ENCODE peak calls at places on chromosomes 12 and 14, in six cellular contexts. F is HepG2, S is A549, R is K562, Y is GM12878, A is H1. H is an unnamed sample. For H3K4me1, the result is how much of the 10 kb centered on the place peaks cover.

GRCh38 chr12:2653461-2653965 is 141.3 kb upstream of the FKBP4 start:
- DNase-seq in F (no peak), S (no peak), R (no peak), Y (no peak), A (no peak), H (no peak)

GRCh38 chr14:90820958-90821357 is 4.7 kb upstream of the TTC7B start:
- DNase-seq in F (no peak), S (no peak), R (no peak), Y (no peak), A (no peak), H (no peak)

GRCh38 chr14:54747616-54748015 is 155.0 kb downstream of the GCH1 start:
- DNase-seq in F (no peak), S (no peak), R (no peak), Y (no peak), A (no peak), H (no peak)

GRCh38 chr14:55607386-55607785 is 27.4 kb downstream of the KTN1 start:
- DNase-seq in F (no peak), S (no peak), R (no peak), Y (no peak), A (no peak), H (no peak)

GRCh38 chr14:29821665-29822429 is 105.8 kb downstream of the PRKD1 start:
- DNase-seq in F (no peak), S (no peak), R (no peak), Y (no peak), A (no peak), H (no peak)

GRCh38 chr12:5376591-5377207 is 55.2 kb upstream of the NTF3 start:
- DNase-seq in F (no peak), S (no peak), R (no peak), Y (no peak), A (no peak), H (no peak)

GRCh38 chr12:39573971-39574370 is 45.6 kb downstream of the ABCD2 start:
- DNase-seq in F (no peak), S (no peak), R (no peak), Y (no peak), A (no peak), H (no peak)

GRCh38 chr14:38611928-38612327 is 356.0 kb upstream of the CLEC14A start:
- DNase-seq in F (no peak), S (no peak), R (no peak), Y (no peak), A (no peak), H (no peak)

GRCh38 chr14:90758959-90759358 is 57.3 kb downstream of the TTC7B start:
- DNase-seq in F (no peak), S (no peak), R (no peak), Y (no peak), A (peak), H (no peak)

GRCh38 chr12:66423290-66423689 is 121.0 kb downstream of the HELB start:
- DNase-seq in F (no peak), S (no peak), R (no peak), Y (no peak), A (no peak), H (no peak)

GRCh38 chr14:31071151-31071550 is 45.0 kb upstream of the STRN3 start:
- DNase-seq in F (no peak), S (no peak), R (no peak), Y (no peak), A (no peak), H (no peak)

GRCh38 chr14:96832351-96832750 is 35.2 kb downstream of the VRK1 start:
- DNase-seq in F (no peak), S (no peak), R (no peak), Y (no peak), A (no peak), H (no peak)

GRCh38 chr12:70240677-70241076 is 2.6 kb upstream of the CNOT2 start:
- DNase-seq in F (no peak), S (no peak), R (no peak), Y (no peak), A (no peak), H (no peak)

GRCh38 chr12:92134638-92135274 is 10.9 kb downstream of the BTG1 start:
- DNase-seq in F (no peak), S (no peak), R (no peak), Y (no peak), A (no peak), H (no peak)

GRCh38 chr14:50321009-50321660 is 9.0 kb downstream of the DMAC2L start:
- DNase-seq in F (peak), S (peak), R (peak), Y (peak), A (no peak), H (peak)

GRCh38 chr14:96627811-96628775 is 125.9 kb downstream of the PAPOLA start:
- DNase-seq in F (no peak), S (no peak), R (no peak), Y (no peak), A (no peak), H (peak)

GRCh38 chr12:124369055-124369900 is 74.4 kb downstream of the RFLNA start:
- DNase-seq in F (peak), S (peak), R (no peak), Y (no peak), A (no peak), H (peak)

GRCh38 chr14:94044476-94045091 is 18.4 kb downstream of the OTUB2 start:
- DNase-seq in F (no peak), S (no peak), R (no peak), Y (no peak), A (no peak), H (no peak)

GRCh38 chr12:15216036-15216889 is 5.0 kb downstream of the RERG start:
- DNase-seq in F (no peak), S (peak), R (no peak), Y (no peak), A (no peak), H (no peak)

GRCh38 chr12:57552692-57553321 is 3.0 kb downstream of the KIF5A start:
- DNase-seq in F (no peak), S (no peak), R (peak), Y (no peak), A (no peak), H (no peak)

GRCh38 chr14:33589334-33589733 is 361.5 kb downstream of the EGLN3 start:
- DNase-seq in F (no peak), S (no peak), R (no peak), Y (no peak), A (no peak), H (no peak)

GRCh38 chr14:95504135-95505029 is 12.1 kb downstream of the SYNE3 start:
- DNase-seq in F (no peak), S (no peak), R (no peak), Y (no peak), A (no peak), H (no peak)

GRCh38 chr12:30598889-30599288 is 96.8 kb downstream of the IPO8 start:
- DNase-seq in F (no peak), S (no peak), R (no peak), Y (no peak), A (no peak), H (no peak)

GRCh38 chr12:120346681-120347080 is 19.1 kb upstream of the PLA2G1B start:
- DNase-seq in F (no peak), S (peak), R (no peak), Y (no peak), A (no peak), H (no peak)

GRCh38 chr14:50389668-50390441 is 6.8 kb downstream of the CDKL1 start:
- DNase-seq in F (peak), S (peak), R (no peak), Y (no peak), A (no peak), H (no peak)

GRCh38 chr14:34775342-34775741 is 60.9 kb upstream of the CFL2 start:
- DNase-seq in F (no peak), S (no peak), R (no peak), Y (no peak), A (no peak), H (no peak)

GRCh38 chr12:2329811-2330210 is 277.0 kb downstream of the CACNA1C start:
- DNase-seq in F (no peak), S (no peak), R (no peak), Y (no peak), A (no peak), H (no peak)

GRCh38 chr14:75204106-75204505 is 27.7 kb upstream of the TMED10 start:
- DNase-seq in F (no peak), S (no peak), R (no peak), Y (no peak), A (no peak), H (no peak)

GRCh38 chr12:3770891-3771290 is 18.0 kb upstream of the CRACR2A start:
- DNase-seq in F (no peak), S (peak), R (no peak), Y (no peak), A (no peak), H (no peak)

GRCh38 chr12:52907092-52907810 is 2.4 kb upstream of the KRT8 start:
- DNase-seq in F (peak), S (peak), R (peak), Y (no peak), A (no peak), H (peak)

GRCh38 chr12:54663603-54664002 is 15.4 kb upstream of the DCD start:
- DNase-seq in F (no peak), S (no peak), R (no peak), Y (no peak), A (no peak), H (no peak)

GRCh38 chr12:90102957-90103652 is 394.5 kb upstream of the ATP2B1 start:
- DNase-seq in F (peak), S (peak), R (peak), Y (peak), A (no peak), H (peak)

GRCh38 chr12:5898874-5899273 is 46.2 kb downstream of the ANO2 start:
- DNase-seq in F (no peak), S (peak), R (peak), Y (no peak), A (no peak), H (no peak)

GRCh38 chr12:103868215-103868614 is 27.2 kb upstream of the NT5DC3 start:
- DNase-seq in F (no peak), S (no peak), R (no peak), Y (no peak), A (no peak), H (no peak)

GRCh38 chr12:56247923-56248322 is 10.3 kb downstream of the ANKRD52 start:
- DNase-seq in F (no peak), S (no peak), R (no peak), Y (no peak), A (no peak), H (no peak)

GRCh38 chr12:132729541-132730320 is 19.1 kb downstream of the PGAM5 start:
- DNase-seq in F (no peak), S (peak), R (no peak), Y (no peak), A (no peak), H (peak)

GRCh38 chr14:80678436-80678835 is 263.1 kb downstream of the CEP128 start:
- DNase-seq in F (no peak), S (no peak), R (no peak), Y (no peak), A (no peak), H (no peak)

GRCh38 chr12:127688901-127689428 is 578.0 kb upstream of the TMEM132C start:
- DNase-seq in F (no peak), S (no peak), R (no peak), Y (no peak), A (no peak), H (no peak)

GRCh38 chr14:93929048-93929535 is 1.9 kb downstream of the FAM181A start:
- DNase-seq in F (no peak), S (no peak), R (no peak), Y (no peak), A (no peak), H (no peak)

GRCh38 chr12:27869567-27869966 is 89.5 kb upstream of the MANSC4 start:
- DNase-seq in F (no peak), S (no peak), R (peak), Y (no peak), A (no peak), H (no peak)

GRCh38 chr12:18206198-18206597 is 55.1 kb upstream of the PIK3C2G start:
- DNase-seq in F (no peak), S (no peak), R (no peak), Y (no peak), A (no peak), H (no peak)
- TF ChIP-seq CHD2 in F (no peak), S (no peak), R (no peak), Y (no peak), A (no peak), H (no peak)

GRCh38 chr14:68811161-68811560 is 18.3 kb upstream of the ZFP36L1 start:
- DNase-seq in F (no peak), S (no peak), R (no peak), Y (no peak), A (no peak), H (peak)
- H3K4me1 ChIP-seq in F (under half), S (under half), R (under half), Y (under half), A (under half), H (under half)

GRCh38 chr12:51549637-51550036 is 41.4 kb upstream of the SCN8A start:
- DNase-seq in F (no peak), S (no peak), R (no peak), Y (no peak), A (no peak), H (no peak)
- TF ChIP-seq CHD2 in F (no peak), S (no peak), R (no peak), Y (no peak), A (no peak), H (no peak)

DNA sequence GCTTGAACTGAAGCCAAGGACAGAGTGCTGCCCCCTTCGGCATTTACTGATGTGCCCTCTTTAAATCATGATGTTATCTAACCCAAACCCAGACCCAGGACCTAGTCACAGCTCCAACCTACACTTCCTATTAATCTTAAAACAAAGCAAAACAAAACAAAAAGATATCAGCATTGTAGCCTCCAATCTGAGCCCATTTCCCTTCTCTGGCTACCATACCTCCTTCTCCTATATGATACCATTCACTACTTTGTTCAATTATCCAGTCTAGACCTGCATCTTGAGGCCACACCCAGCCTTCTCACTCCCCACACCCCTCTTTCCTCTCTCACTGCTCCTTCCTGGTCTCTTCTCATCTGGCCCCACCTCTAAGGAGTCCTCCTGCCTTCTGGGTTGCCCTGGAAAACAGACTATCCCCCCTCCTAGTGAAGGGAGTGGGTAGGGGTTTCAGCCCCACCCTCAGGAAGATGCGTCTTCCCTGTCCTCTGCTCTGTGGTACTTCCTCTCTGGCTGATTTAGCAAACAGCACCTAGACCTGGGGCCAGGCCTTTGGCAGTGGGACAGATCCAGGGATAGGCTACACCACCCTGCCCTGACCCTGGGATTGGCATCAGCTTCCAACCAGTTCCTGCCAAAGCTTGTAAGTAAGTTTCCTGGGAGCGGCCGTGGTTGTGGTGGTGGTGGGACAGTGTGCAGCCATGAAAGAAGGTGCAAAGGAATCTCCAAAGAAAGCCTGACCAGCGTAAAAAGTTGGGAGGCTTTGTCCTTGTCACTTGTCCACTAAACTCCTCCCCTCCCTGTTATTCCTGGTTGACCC is 3.3 kb downstream of the LTB4R start:
- DNase-seq in F (no peak), S (no peak), R (no peak), Y (no peak), A (no peak), H (no peak)
- H3K4me1 ChIP-seq in F (under half), S (under half), R (under half), Y (under half), A (under half), H (under half)